ENCODE peak calls at places on chromosome 21, in five cellular contexts. M is iris pigment epithelial cell; F is activated CD4-positive, alpha-beta T cell treated with anti-CD3 and anti-CD28 coated beads for 48 hours; W is AG08395; G is mammary epithelial cell. L is an unnamed sample.

GRCh38 chr21:14995695-14996490 is 68.9 kb downstream of the NRIP1 start:
- DNase-seq in M (peak), F (no peak), W (no peak), G (peak), L (no peak)

GRCh38 chr21:42097860-42098259 is 26.7 kb downstream of the UMODL1 start:
- DNase-seq in M (peak), F (peak), W (peak), G (peak), L (no peak)

GRCh38 chr21:43290529-43291346 is 121.9 kb downstream of the CRYAA start:
- DNase-seq in M (no peak), F (no peak), W (no peak), G (no peak), L (no peak)

GRCh38 chr21:46639489-46640386 is 4.3 kb downstream of the PRMT2 start:
- DNase-seq in M (no peak), F (no peak), W (peak), G (no peak), L (no peak)

GRCh38 chr21:26982767-26983166 is 15.9 kb upstream of the ADAMTS5 start:
- DNase-seq in M (peak), F (no peak), W (peak), G (peak), L (no peak)

GRCh38 chr21:27802816-27803475 is 836.1 kb upstream of the ADAMTS5 start:
- DNase-seq in M (peak), F (peak), W (peak), G (peak), L (no peak)

GRCh38 chr21:42859891-42860230 is 19.5 kb downstream of the WDR4 start:
- DNase-seq in M (no peak), F (no peak), W (no peak), G (no peak), L (no peak)

GRCh38 chr21:45037986-45038385 is 36.4 kb upstream of the ADARB1 start:
- DNase-seq in M (no peak), F (no peak), W (no peak), G (no peak), L (no peak)

GRCh38 chr21:18951291-18952038 is 547.9 kb upstream of the TMPRSS15 start:
- DNase-seq in M (no peak), F (peak), W (no peak), G (no peak), L (no peak)

GRCh38 chr21:45983981-45984551 is 2.5 kb downstream of the COL6A1 start:
- DNase-seq in M (no peak), F (no peak), W (peak), G (no peak), L (peak)

L was measured in naive thymus-derived CD4-positive, alpha-beta T cell.